ENCODE peak calls at places on chromosome 11, in six cellular contexts. L is upper lobe of right lung; Q is aorta; V is Peyer's patch; U is CD8-positive, alpha-beta memory T cell; C is DND-41. Z is an unnamed sample. For H3K36me3 and H3K9me3, the result is how much of the 10 kb centered on the place peaks cover.

GRCh38 chr11:111654611-111655010 is 52.4 kb downstream of the SIK2 start:
- DNase-seq in U (no peak), C (no peak), Q (no peak), V (no peak), L (no peak), Z (no peak)

GRCh38 chr11:6681949-6682348 is 1.2 kb downstream of the MRPL17 start:
- DNase-seq in U (no peak), Q (no peak), L (no peak), C (peak), V (no peak), Z (no peak)

GRCh38 chr11:15776387-15776786 is 580.0 kb downstream of the SOX6 start:
- DNase-seq in C (no peak), U (no peak), Q (no peak), L (no peak), V (no peak), Z (no peak)

GRCh38 chr11:129428027-129428426 is 52.4 kb downstream of the BARX2 start:
- DNase-seq in Q (no peak), U (no peak), L (no peak), C (no peak), V (no peak), Z (no peak)

GRCh38 chr11:76266269-76266668 is 60.0 kb upstream of the WNT11 start:
- DNase-seq in L (no peak), Q (no peak), V (no peak), U (no peak), C (no peak), Z (no peak)

GRCh38 chr11:29159552-29160465 is 857.0 kb downstream of the KCNA4 start:
- DNase-seq in U (no peak), C (peak), V (no peak), Q (peak), L (no peak), Z (no peak)

GRCh38 chr11:3046190-3046589 is 11.0 kb downstream of the CARS1 start:
- DNase-seq in Q (no peak), U (no peak), V (no peak), C (no peak), L (no peak), Z (no peak)

GRCh38 chr11:79078999-79079398 is 361.8 kb downstream of the TENM4 start:
- DNase-seq in V (no peak), Q (no peak), C (no peak), U (no peak), L (no peak), Z (no peak)

GRCh38 chr11:96050435-96051182 is 126.7 kb upstream of the MTMR2 start:
- DNase-seq in L (no peak), V (no peak), U (no peak), C (no peak), Q (no peak), Z (no peak)

GRCh38 chr11:3074912-3075589 is 17.8 kb upstream of the CARS1 start:
- DNase-seq in U (no peak), V (no peak), Q (no peak), C (no peak), L (no peak), Z (no peak)

GRCh38 chr11:30110691-30111090 is 93.9 kb upstream of the KCNA4 start:
- DNase-seq in U (no peak), Q (no peak), V (no peak), C (no peak), L (no peak), Z (no peak)

GRCh38 chr11:24932110-24933000 is 435.5 kb downstream of the LUZP2 start:
- DNase-seq in Q (no peak), U (no peak), C (no peak), L (no peak), V (no peak), Z (no peak)

GRCh38 chr11:75311858-75312288 is 39.6 kb downstream of the ARRB1 start:
- DNase-seq in V (peak), L (peak), U (no peak), Q (peak), C (no peak), Z (no peak)

GRCh38 chr11:36026315-36026968 is 82.6 kb downstream of the LDLRAD3 start:
- DNase-seq in V (no peak), C (no peak), Q (no peak), U (no peak), L (no peak), Z (no peak)

GRCh38 chr11:17828311-17828751 is 93.8 kb downstream of the KCNC1 start:
- DNase-seq in V (no peak), Q (peak), L (no peak), U (no peak), C (no peak), Z (no peak)

GRCh38 chr11:102798012-102798746 is at the start of gene MMP1:
- DNase-seq in L (no peak), V (peak), C (no peak), Q (no peak), U (no peak), Z (no peak)

GRCh38 chr11:11146830-11147229 is 206.2 kb downstream of the CSNK2A3 start:
- DNase-seq in L (no peak), V (no peak), Q (no peak), C (no peak), U (no peak), Z (no peak)

GRCh38 chr11:18727499-18728236 is 1.7 kb upstream of the IGSF22 start:
- DNase-seq in V (no peak), C (peak), L (no peak), U (peak), Q (no peak), Z (peak)

GRCh38 chr11:46050652-46051051 is 70.6 kb downstream of the PHF21A start:
- DNase-seq in L (no peak), U (no peak), Q (no peak), C (no peak), V (no peak), Z (no peak)

GRCh38 chr11:87372068-87372467 is 334.3 kb downstream of the TMEM135 start:
- DNase-seq in L (no peak), V (no peak), U (no peak), C (no peak), Q (no peak), Z (no peak)

GRCh38 chr11:29534831-29535230 is 482.0 kb downstream of the KCNA4 start:
- DNase-seq in Q (no peak), C (no peak), V (no peak), U (no peak), L (no peak), Z (no peak)

GRCh38 chr11:19817265-19817851 is 104.7 kb downstream of the NAV2 start:
- DNase-seq in U (no peak), Q (no peak), L (no peak), V (no peak), C (no peak), Z (no peak)

GRCh38 chr11:73375830-73376167 is 400 bp upstream of the RELT start:
- DNase-seq in Q (no peak), V (no peak), U (no peak), L (no peak), C (no peak), Z (no peak)

GRCh38 chr11:11442791-11443190 is 89.7 kb upstream of the CSNK2A3 start:
- DNase-seq in V (no peak), U (no peak), C (no peak), Q (no peak), L (no peak), Z (no peak)

GRCh38 chr11:119660166-119660720 is 68.8 kb downstream of the NECTIN1 start:
- DNase-seq in C (no peak), L (no peak), U (no peak), Q (peak), V (no peak), Z (no peak)

GRCh38 chr11:46120361-46120710 is 918 bp downstream of the PHF21A start:
- DNase-seq in V (no peak), L (peak), Q (peak), U (no peak), C (no peak), Z (no peak)

GRCh38 chr11:10304495-10305261 is at the start of gene ADM:
- DNase-seq in Q (peak), V (peak), U (no peak), L (peak), C (peak), Z (peak)

DNA sequence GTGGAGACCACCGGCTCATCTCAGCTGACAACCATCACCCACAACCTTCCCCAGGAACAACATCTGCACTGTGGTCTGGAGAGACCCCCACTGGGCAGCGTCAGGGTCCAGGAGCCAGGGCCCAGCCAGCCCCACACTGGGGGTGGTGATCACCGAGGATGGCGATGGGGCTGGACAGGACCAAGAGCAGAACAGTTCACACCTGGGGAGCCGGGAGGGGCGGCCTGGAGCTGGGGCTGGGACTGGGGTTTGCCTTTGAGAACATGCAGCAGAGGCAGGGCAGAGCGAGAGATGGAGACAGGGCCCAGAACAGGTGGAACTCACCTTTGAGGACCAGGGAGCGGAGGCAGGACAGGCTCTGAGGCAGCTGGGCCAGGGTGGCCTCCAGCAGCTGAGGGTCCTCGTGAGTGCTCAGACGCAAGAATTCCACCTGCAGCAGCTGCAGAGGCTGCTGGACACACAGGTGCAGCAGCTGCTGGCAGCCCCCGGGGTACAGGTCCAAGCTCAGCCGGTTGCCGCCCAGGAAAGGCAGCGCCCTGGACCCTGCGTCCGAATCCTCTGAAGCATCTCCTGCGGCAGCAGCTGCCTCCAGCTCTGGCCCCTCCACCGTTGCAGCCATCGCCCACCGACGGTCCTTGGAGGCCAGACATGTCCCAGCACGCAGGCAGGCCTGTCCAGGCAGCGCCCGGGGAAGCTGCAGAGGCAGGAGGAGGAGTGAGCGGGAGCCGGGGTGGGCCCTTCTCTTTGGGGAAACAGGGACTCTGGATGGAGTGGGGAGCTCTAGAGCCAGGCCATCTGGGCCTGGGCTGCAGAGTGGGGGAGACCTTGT is 1.0 kb downstream of the PIDD1 start:
- DNase-seq in U (no peak), V (no peak), Q (no peak), L (no peak), C (peak), Z (no peak)
- H3K27ac ChIP-seq in U (peak), V (peak), Q (no peak), L (no peak), C (peak), Z (peak)

GRCh38 chr11:61367406-61367805 is 5.2 kb downstream of the TMEM138 start:
- DNase-seq in V (no peak), Q (no peak), C (no peak), U (no peak), L (no peak), Z (no peak)
- H3K36me3 ChIP-seq in V (under half), Q (under half), C (half or more), U (under half), L (half or more), Z (under half)

GRCh38 chr11:43735931-43736330 is 55.4 kb downstream of the HSD17B12 start:
- DNase-seq in L (no peak), Q (peak), V (no peak), C (no peak), U (no peak), Z (no peak)

GRCh38 chr11:43737194-43737575 is 56.6 kb downstream of the HSD17B12 start:
- DNase-seq in Q (no peak), C (no peak), L (no peak), U (no peak), V (no peak), Z (no peak)

GRCh38 chr11:43735115-43735514 is 54.6 kb downstream of the HSD17B12 start:
- DNase-seq in C (no peak), Q (no peak), U (no peak), L (no peak), V (no peak), Z (no peak)

GRCh38 chr11:43738600-43739409 is 58.3 kb downstream of the HSD17B12 start:
- DNase-seq in U (no peak), L (no peak), C (no peak), V (no peak), Q (no peak), Z (no peak)

GRCh38 chr11:43736502-43737193 is 56.1 kb downstream of the HSD17B12 start:
- DNase-seq in C (no peak), Q (no peak), L (no peak), U (no peak), V (no peak), Z (no peak)
- H3K9me3 ChIP-seq in C (under half), Q (under half), L (under half), U (under half), V (under half), Z (under half)

GRCh38 chr11:83546371-83546770 is 260.2 kb upstream of the CCDC90B start:
- DNase-seq in V (no peak), U (no peak), Q (no peak), C (no peak), L (no peak), Z (no peak)

GRCh38 chr11:83544871-83545270 is 258.7 kb upstream of the CCDC90B start:
- DNase-seq in Q (no peak), U (no peak), L (no peak), C (no peak), V (no peak), Z (no peak)

GRCh38 chr11:83545911-83546310 is 259.7 kb upstream of the CCDC90B start:
- DNase-seq in Q (no peak), V (no peak), U (no peak), L (no peak), C (no peak), Z (no peak)

GRCh38 chr11:83543918-83544491 is 257.8 kb upstream of the CCDC90B start:
- DNase-seq in C (no peak), U (no peak), Q (no peak), L (no peak), V (no peak), Z (no peak)

DNA sequence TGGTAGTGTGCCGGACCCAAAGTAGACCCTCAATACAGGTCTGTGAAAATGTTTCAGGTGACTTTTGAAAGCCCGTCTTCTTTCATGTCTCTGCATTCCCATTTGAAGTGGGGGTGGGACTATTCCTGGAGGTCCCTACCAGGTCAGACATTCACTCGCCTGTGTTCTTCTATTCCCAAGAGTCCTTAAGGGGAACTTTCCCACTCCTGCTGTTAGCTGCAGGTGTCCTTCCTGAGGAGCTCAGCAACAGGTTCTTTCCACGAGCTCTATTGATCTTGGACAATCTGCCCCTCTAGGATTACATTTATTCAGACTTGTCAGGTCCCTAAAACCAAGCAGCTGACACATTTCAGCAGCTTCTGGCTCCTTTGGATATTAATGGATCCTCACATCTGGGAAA is 259.3 kb upstream of the CCDC90B start:
- DNase-seq in Q (no peak), L (no peak), C (no peak), V (no peak), U (no peak), Z (no peak)
- H3K27ac ChIP-seq in Q (no peak), L (no peak), C (no peak), V (no peak), U (no peak), Z (no peak)

GRCh38 chr11:61793084-61793828 is 545 bp downstream of the FEN1 start:
- DNase-seq in U (no peak), C (no peak), L (peak), Q (no peak), V (no peak), Z (no peak)
- H3K36me3 ChIP-seq in U (under half), C (half or more), L (under half), Q (under half), V (under half), Z (under half)

GRCh38 chr11:54946429-54946828 is 239.8 kb downstream of the OR4A5 start:
- DNase-seq in L (no peak), C (no peak), U (no peak), V (no peak), Q (no peak), Z (no peak)
- H3K9me3 ChIP-seq in L (under half), C (under half), U (under half), V (under half), Q (under half), Z (under half)

DNA sequence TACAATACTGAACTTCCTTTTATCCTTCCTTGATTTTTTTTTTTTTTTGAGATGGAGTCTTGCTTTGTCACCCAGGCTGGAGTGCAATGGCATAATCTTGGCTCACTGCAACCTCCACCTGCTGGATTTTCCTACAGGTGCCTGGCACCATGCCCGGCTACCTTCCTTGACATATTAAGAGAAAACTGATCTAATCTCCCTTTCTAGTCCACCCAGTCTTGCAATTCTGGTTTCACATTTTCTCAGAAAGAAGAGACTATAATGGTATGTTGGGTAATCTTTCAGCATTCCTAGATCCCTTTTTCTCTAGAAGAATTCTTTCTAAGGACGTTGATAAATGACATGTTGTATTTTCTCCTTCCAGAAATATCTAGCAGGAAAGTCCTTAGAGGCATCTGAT is 10.3 kb upstream of the HSPA8 start:
- DNase-seq in V (no peak), C (no peak), U (no peak), L (no peak), Q (no peak), Z (no peak)
- H3K27ac ChIP-seq in V (no peak), C (no peak), U (no peak), L (no peak), Q (no peak), Z (no peak)

Z was measured in CD8-positive, alpha-beta T cell.